ENCODE peak calls at places on chromosomes 16 and 17, in four cellular contexts. O is myocyte, L is AG10803, Y is nephron progenitor cell. I is an unnamed sample.

GRCh38 chr16:50326835-50327465 is 41.8 kb downstream of the BRD7 start:
- DNase-seq in O (peak), Y (no peak), L (peak), I (peak)

GRCh38 chr16:69132424-69133252 is at the start of the genes CHTF8 and UTP4:
- DNase-seq in L (peak), O (peak), Y (peak), I (peak)

GRCh38 chr17:49132699-49133364 is at the start of gene B4GALNT2:
- DNase-seq in O (no peak), L (no peak), Y (peak), I (no peak)

GRCh38 chr16:17377360-17378324 is 93.1 kb downstream of the XYLT1 start:
- DNase-seq in L (peak), Y (no peak), O (peak), I (no peak)

GRCh38 chr17:40614431-40615294 is 33.0 kb downstream of the SMARCE1 start:
- DNase-seq in O (no peak), L (no peak), Y (no peak), I (no peak)

GRCh38 chr16:71885261-71885650 is 1.3 kb upstream of the ZNF821 start:
- DNase-seq in L (no peak), O (no peak), Y (no peak), I (no peak)

GRCh38 chr16:66714659-66715307 is 18.2 kb upstream of the CMTM4 start:
- DNase-seq in O (peak), Y (no peak), L (peak), I (peak)

GRCh38 chr16:81168406-81168805 is 70.1 kb upstream of the BCO1 start:
- DNase-seq in L (no peak), O (no peak), Y (no peak), I (no peak)

I was measured in fibroblast of villous mesenchyme.